ENCODE peak calls at places on chromosomes 6 and 20, in five cellular contexts. E, F, Z, K and G are unnamed samples.
A peak's percentile ranks its signal among the peaks of the same experiment; 100 is the strongest.

GRCh38 chr20:23116301-23117089 is 30.4 kb upstream of the CD93 start:
- DNase-seq in F (no peak), E (peak; percentile 25), K (no peak), Z (no peak), G (no peak)

GRCh38 chr6:34246563-34247391 is 2.0 kb downstream of the SMIM29 start:
- DNase-seq in F (peak; percentile 84), E (peak; percentile 49), K (no peak), Z (no peak), G (peak; percentile 50)

GRCh38 chr6:3231213-3232016 is 4.0 kb upstream of the TUBB2B start:
- DNase-seq in K (no peak), E (peak; percentile 80), F (peak; percentile 83), Z (no peak), G (no peak)

GRCh38 chr6:2109796-2110195 is 135.6 kb downstream of the GMDS start:
- DNase-seq in F (no peak), K (no peak), Z (no peak), E (no peak), G (no peak)

GRCh38 chr6:125102901-125103300 is 50.7 kb upstream of the TPD52L1 start:
- DNase-seq in F (no peak), E (peak; percentile 29), K (no peak), Z (no peak), G (no peak)

GRCh38 chr20:45944151-45944964 is 9.9 kb downstream of the PCIF1 start:
- DNase-seq in E (no peak), Z (no peak), K (no peak), F (no peak), G (no peak)

GRCh38 chr6:180295-180694 is 112.0 kb upstream of the DUSP22 start:
- DNase-seq in K (no peak), F (no peak), Z (no peak), E (no peak), G (no peak)

GRCh38 chr6:31110825-31111582 is 1.4 kb downstream of the C6orf15 start:
- DNase-seq in K (no peak), Z (no peak), F (no peak), E (no peak), G (no peak)

DNA sequence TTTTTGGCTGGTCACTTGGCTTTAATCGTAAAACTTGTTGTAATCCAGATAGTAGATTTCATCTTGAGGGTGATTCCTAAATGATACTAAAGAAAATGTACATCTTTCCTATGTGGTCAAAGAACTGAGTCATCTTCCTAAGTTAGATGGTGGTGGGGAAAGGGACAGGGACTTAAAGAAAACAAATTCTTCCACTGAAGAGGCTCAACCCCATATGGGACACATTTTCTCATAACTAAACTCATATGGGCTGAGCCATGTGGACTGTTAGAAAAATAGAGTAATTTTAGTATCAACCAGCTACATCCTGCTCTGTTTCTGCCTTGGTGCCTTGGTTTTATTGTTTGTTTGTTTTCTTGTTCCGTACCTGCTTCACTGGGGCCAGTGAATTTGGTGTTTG is 155.9 kb downstream of the TSHZ2 start:
- DNase-seq in Z (no peak), K (no peak), E (no peak), F (no peak), G (no peak)
- TF ChIP-seq POLR2A in Z (no peak), K (no peak), E (no peak), F (no peak), G (no peak)

DNA sequence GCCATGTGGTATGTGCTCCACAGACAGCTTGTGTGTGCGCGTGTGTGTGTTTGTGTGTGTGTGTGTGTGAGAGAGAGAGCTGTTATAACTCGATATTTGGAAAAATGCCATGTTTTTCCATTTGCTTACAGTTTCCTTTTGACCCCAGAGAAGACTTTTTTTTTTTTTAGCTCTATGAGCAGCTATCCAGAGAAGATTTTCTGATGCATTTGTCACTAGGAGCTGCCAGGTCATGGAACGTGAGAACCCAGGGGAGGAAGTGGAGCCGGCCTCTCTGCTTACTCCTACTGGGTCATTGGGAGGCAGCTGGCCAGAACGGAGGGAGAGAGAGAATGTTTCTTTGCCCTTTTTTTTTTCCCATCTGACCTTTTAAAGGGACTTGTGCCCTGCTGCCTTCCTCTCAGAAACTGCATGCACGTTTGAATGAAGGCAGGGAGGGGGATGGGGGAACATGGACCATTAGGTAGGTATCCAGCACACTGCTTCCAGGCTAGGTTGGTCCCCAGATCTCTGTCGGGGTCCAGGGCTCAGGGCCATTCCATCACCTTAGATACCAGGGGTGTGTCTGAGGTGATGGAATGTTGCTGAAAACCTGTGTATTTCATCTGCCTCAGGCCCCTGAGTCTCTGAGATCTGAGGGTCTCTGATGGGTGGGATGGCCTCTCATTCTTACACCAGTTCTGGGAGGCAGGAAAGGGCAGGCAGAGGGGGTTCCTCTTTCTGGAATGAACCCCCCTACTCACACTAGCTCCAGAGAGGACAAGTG is 11.2 kb upstream of the MRPS18A start:
- DNase-seq in E (no peak), K (no peak), F (no peak), Z (no peak), G (no peak)
- TF ChIP-seq POLR2AphosphoS5 in E (no peak), K (no peak), F (no peak), Z (no peak), G (no peak)

GRCh38 chr6:107599043-107599442 is 109.1 kb downstream of the SOBP start:
- DNase-seq in Z (no peak), F (no peak), E (no peak), K (no peak), G (no peak)

GRCh38 chr6:107601406-107601805 is 111.5 kb downstream of the SOBP start:
- DNase-seq in Z (no peak), E (no peak), F (no peak), K (no peak), G (no peak)

GRCh38 chr6:107600111-107600510 is 110.2 kb downstream of the SOBP start:
- DNase-seq in K (no peak), E (no peak), F (no peak), Z (no peak), G (no peak)

GRCh38 chr6:107603029-107603428 is 113.1 kb downstream of the SOBP start:
- DNase-seq in K (no peak), F (no peak), E (no peak), Z (no peak), G (no peak)

DNA sequence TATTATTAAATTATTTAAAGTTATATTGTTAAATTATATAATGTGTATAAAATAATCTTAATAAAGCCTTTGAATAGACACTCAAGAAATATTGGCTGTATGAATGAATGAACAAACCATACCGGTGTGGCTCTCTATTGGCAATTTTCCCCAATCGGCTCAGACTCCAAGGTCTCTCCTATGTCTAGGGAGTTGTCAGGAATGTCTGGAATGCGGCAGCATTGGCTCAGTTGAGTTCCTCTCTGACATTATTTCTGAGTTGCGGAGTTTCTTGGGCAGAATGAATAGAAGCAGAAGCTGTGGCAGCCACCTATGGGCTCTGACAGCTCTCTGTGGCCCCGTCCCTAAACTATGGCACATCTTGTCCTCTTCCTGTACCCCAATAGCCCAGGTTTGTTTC is 111.0 kb downstream of the SOBP start:
- DNase-seq in E (peak; percentile 18), K (no peak), F (no peak), Z (no peak), G (no peak)
- TF ChIP-seq TAF1 in E (no peak), K (no peak), F (no peak), Z (no peak), G (no peak)

GRCh38 chr6:106783631-106784566 is 154.5 kb downstream of the QRSL1 start:
- DNase-seq in Z (no peak), K (no peak), E (no peak), F (no peak), G (no peak)
- TF ChIP-seq POLR2A in Z (no peak), K (no peak), E (no peak), F (no peak), G (no peak)

DNA sequence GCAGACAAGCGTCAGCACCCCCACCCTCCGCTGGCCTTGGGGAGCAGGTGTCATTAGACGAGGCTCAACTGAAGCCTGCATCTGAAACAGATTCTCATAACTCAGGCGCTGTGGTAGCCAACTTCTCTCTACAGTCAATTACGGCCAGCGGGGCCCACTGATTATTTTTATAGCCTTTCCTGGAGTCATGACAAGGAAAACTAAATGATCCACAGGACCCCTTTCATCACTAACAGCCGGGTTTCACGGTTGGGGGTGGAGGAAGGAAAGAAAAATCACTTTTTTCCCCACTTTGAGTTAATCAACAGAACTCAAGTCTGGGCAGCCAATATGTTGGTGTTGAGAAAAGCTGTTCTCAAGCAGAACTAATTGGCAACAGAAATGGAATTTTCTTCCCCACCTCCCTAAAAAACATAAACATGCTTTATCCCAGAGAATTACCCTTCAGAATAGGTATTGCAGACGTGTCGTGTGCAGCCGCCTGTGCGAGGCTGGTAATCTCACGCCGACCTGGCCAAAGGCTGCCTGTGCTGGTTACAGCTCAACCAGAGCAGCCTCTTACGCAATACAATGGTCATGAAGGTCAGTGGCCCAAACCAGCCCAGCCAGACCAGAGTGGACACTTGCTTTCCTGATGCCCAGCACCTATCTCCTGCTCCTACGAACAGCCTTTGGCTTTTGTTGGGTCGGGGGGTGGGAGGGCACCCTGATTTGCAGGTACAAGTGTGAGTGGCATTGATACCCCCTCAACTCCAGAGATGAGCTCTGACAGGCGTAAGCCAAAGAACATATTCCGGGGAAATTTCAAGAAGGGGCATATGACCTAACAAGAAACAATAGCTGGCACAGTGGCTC is 11.0 kb downstream of the RIPOR3 start:
- DNase-seq in F (no peak), K (no peak), E (peak; percentile 90), Z (no peak), G (no peak)
- TF ChIP-seq POLR2AphosphoS5 in F (no peak), K (no peak), E (no peak), Z (no peak), G (no peak)

GRCh38 chr6:52993461-52993860 is 1.6 kb downstream of the GSTA4 start:
- DNase-seq in F (no peak), K (no peak), Z (no peak), E (no peak), G (no peak)

GRCh38 chr6:52994031-52994788 is 874 bp downstream of the GSTA4 start:
- DNase-seq in E (peak; percentile 46), F (no peak), K (no peak), Z (no peak), G (no peak)

GRCh38 chr6:52992980-52993379 is 2.1 kb downstream of the GSTA4 start:
- DNase-seq in Z (no peak), F (no peak), E (no peak), K (no peak), G (no peak)

GRCh38 chr6:52995913-52996685 is 1.0 kb upstream of the GSTA4 start:
- DNase-seq in K (peak; percentile 51), F (peak; percentile 60), E (peak; percentile 76), Z (no peak), G (no peak)

GRCh38 chr6:52994789-52995078 is 350 bp downstream of the GSTA4 start:
- DNase-seq in E (no peak), Z (peak; percentile 13), K (no peak), F (no peak), G (peak; percentile 31)
- TF ChIP-seq TAF1 in E (no peak), Z (no peak), K (no peak), F (no peak), G (no peak)